ENCODE peak calls at places on chromosomes 1 and 21, in four cellular contexts. R is mesenchymal stem cell, D is left ventricle myocardium inferior, C is GM23338. F is an unnamed sample.

GRCh38 chr1:85132078-85132715 is 68.6 kb downstream of the SYDE2 start:
- DNase-seq in R (peak), C (no peak), D (no peak), F (no peak)

GRCh38 chr1:66282343-66282852 is 251.6 kb upstream of the SGIP1 start:
- DNase-seq in D (no peak), R (peak), C (no peak), F (no peak)

GRCh38 chr21:38289697-38290096 is 32.9 kb downstream of the KCNJ15 start:
- DNase-seq in R (peak), D (no peak), C (no peak), F (peak)

GRCh38 chr1:91556556-91556955 is 55.9 kb downstream of the CDC7 start:
- DNase-seq in R (no peak), C (no peak), D (no peak), F (no peak)

GRCh38 chr1:7422966-7423365 is 348.1 kb upstream of the VAMP3 start:
- DNase-seq in R (no peak), D (no peak), C (no peak), F (peak)

GRCh38 chr21:40278345-40278744 is 411.1 kb downstream of the PCP4 start:
- DNase-seq in R (no peak), C (no peak), D (no peak), F (no peak)

GRCh38 chr1:118116909-118117308 is 68.1 kb downstream of the SPAG17 start:
- DNase-seq in C (no peak), D (no peak), R (no peak), F (no peak)

GRCh38 chr1:167345386-167345733 is 124.7 kb downstream of the POU2F1 start:
- DNase-seq in D (no peak), R (peak), C (no peak), F (no peak)

GRCh38 chr21:32312321-32312720 is 13.7 kb downstream of the MRAP start:
- DNase-seq in R (no peak), C (no peak), D (peak), F (no peak)

GRCh38 chr1:215226755-215227154 is 144.2 kb downstream of the KCNK2 start:
- DNase-seq in D (no peak), R (no peak), C (no peak), F (no peak)

GRCh38 chr1:226510453-226510852 is 38.1 kb upstream of the STUM start:
- DNase-seq in C (no peak), R (no peak), D (no peak), F (no peak)

GRCh38 chr21:42734323-42734971 is 81.0 kb downstream of the PDE9A start:
- DNase-seq in D (no peak), C (no peak), R (no peak), F (no peak)

GRCh38 chr1:227920426-227920825 is 27.3 kb downstream of the WNT9A start:
- DNase-seq in R (no peak), D (no peak), C (no peak), F (no peak)

GRCh38 chr1:226733876-226734414 is 5.1 kb downstream of the ITPKB start:
- DNase-seq in C (no peak), D (no peak), R (no peak), F (peak)

GRCh38 chr1:20534659-20535417 is 17.5 kb upstream of the FAM43B start:
- DNase-seq in R (no peak), D (no peak), C (no peak), F (no peak)

GRCh38 chr1:6145351-6145750 is 34.8 kb downstream of the CHD5 start:
- DNase-seq in R (no peak), D (no peak), C (no peak), F (no peak)

GRCh38 chr1:115320368-115320767 is 17.7 kb downstream of the NGF start:
- DNase-seq in R (no peak), D (no peak), C (no peak), F (no peak)
- H3K4me3 ChIP-seq in R (no peak), D (no peak), C (no peak), F (no peak)

DNA sequence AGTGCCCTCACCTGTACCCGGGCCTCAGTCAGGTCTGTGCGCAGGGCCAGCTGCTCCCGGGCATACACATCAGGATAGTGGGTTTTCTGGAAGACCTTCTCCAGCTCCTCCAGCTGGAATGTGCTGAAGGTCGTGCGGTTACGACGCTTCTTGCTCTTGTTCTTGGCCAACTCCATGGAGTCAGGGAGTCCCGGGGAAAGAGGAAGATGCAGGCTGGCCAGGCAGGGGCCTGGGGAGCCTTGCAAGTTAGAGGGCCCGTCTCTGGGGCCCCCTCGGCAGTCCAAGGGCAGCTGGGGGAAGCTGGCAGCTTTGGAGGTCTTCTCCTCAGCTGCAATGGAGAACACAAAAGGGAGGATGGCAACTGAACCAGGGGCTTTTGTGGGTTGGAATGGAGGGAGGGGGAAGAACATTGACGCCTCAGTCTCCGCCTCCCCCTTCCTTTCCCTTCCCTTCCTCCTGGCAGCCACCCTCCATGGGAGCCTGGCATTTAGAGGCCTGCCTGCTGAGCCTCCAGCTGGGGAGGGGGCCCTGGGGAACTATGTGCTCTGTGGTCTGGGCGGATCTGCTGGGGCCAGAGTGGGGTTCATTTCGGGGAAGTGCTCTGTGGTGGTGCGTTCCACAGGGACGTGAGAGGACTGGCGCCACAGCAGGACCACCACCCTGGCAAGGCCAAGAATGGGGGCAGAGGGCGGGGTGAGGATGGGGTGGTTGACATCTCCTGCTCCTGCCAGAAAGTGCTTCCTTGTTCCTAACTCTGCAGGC is 5.7 kb downstream of the ALX3 start:
- DNase-seq in D (no peak), C (no peak), R (no peak), F (no peak)
- H3K27ac ChIP-seq in D (no peak), C (no peak), R (no peak), F (no peak)

GRCh38 chr1:170668301-170668789 is 4.4 kb downstream of the PRRX1 start:
- DNase-seq in D (no peak), R (no peak), C (peak), F (no peak)
- H3K4me3 ChIP-seq in D (peak), R (peak), C (peak), F (no peak)

GRCh38 chr1:109650609-109651008 is 5.3 kb upstream of the GSTM4 start:
- DNase-seq in D (no peak), C (no peak), R (no peak), F (no peak)

GRCh38 chr1:109653286-109653685 is 2.6 kb upstream of the GSTM4 start:
- DNase-seq in D (no peak), R (no peak), C (no peak), F (no peak)

GRCh38 chr1:109652446-109652845 is 3.5 kb upstream of the GSTM4 start:
- DNase-seq in D (no peak), R (no peak), C (no peak), F (no peak)

GRCh38 chr1:109644670-109645069 is 11.2 kb upstream of the GSTM4 start:
- DNase-seq in D (no peak), R (peak), C (no peak), F (no peak)

GRCh38 chr1:109649380-109649987 is 6.4 kb upstream of the GSTM4 start:
- DNase-seq in C (no peak), R (peak), D (no peak), F (no peak)
- H3K27ac ChIP-seq in C (no peak), R (no peak), D (no peak), F (no peak)

GRCh38 chr1:89022167-89022959 is at the start of gene GBP3:
- DNase-seq in R (peak), C (no peak), D (no peak), F (no peak)

GRCh38 chr1:89025928-89026327 is 3.3 kb upstream of the GBP3 start:
- DNase-seq in R (no peak), C (no peak), D (no peak), F (no peak)

DNA sequence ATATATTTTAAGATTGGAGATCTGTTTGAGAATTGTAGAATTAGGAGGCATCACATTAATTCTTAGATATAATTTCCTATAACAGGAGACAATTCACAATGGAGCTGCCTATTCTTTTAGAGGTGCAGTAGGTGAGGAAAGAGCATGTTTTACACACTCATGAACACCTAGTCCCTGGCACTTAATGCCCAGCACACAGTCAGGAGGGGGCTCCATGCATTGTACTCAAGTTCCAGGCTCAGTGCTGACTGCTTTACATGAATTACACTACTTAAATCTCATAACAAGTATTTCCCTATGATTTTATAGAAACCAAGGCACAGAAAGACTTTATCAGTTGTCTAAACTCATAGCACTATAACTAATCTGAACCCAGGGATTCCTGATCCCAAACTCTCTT is 360 bp upstream of the GBP3 start:
- DNase-seq in R (no peak), D (no peak), C (no peak), F (no peak)
- H3K4me3 ChIP-seq in R (peak), D (peak), C (no peak), F (peak)

GRCh38 chr21:14358775-14359174 is 24.2 kb downstream of the HSPA13 start:
- DNase-seq in C (no peak), D (no peak), R (no peak), F (no peak)

GRCh38 chr21:14356771-14357170 is 26.2 kb downstream of the HSPA13 start:
- DNase-seq in R (no peak), C (no peak), D (no peak), F (no peak)

GRCh38 chr21:14366998-14367397 is 15.9 kb downstream of the HSPA13 start:
- DNase-seq in C (no peak), D (no peak), R (no peak), F (no peak)

GRCh38 chr21:14361958-14362357 is 21.0 kb downstream of the HSPA13 start:
- DNase-seq in R (no peak), C (no peak), D (no peak), F (no peak)
- H3K27ac ChIP-seq in R (no peak), C (no peak), D (no peak), F (no peak)

GRCh38 chr1:3911521-3911845 is 11.4 kb upstream of the C1orf174 start:
- DNase-seq in D (no peak), C (no peak), R (no peak), F (no peak)

GRCh38 chr1:3909615-3910014 is 9.5 kb upstream of the C1orf174 start:
- DNase-seq in D (no peak), R (no peak), C (no peak), F (no peak)

GRCh38 chr1:3911981-3912808 is 12.1 kb upstream of the C1orf174 start:
- DNase-seq in C (no peak), R (no peak), D (no peak), F (no peak)

GRCh38 chr1:3910049-3910731 is 10.1 kb upstream of the C1orf174 start:
- DNase-seq in D (no peak), C (no peak), R (no peak), F (no peak)

DNA sequence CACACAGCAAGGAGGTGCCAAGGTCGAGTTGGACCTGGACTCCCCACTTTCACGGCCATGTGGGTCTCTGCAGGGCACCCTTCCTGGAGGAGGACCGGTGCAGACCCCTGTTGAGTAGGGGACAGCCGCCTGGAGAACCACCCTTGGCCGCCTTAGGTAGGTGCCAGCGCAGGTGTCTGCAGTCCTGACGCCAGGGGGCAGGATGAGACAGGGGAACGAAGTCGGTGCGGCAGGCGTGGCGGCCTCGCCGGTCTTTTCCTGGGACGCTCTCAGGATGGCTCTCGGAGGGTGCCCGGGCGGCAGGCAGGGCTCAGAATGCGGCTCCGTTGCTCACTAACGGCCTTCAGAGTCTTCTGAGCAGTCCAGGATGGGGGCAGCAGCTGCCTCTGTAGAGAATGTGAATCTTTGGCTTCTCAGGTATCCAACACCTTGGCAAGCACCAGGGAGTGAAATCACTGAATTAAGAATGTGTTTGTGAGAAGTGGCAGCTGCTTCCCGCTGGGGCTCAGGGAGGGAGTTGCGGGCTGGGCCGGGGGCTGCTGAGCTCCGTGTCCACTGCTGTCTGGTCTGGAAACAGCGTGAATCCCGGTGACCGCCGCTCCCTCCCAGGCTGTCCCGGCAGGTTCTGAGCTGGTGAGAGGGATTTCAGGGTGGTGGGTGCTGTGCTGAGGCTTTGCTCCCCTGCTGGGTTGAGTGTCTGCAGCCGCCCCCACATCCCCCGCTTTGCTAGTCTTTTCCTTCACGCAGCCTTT is 10.9 kb upstream of the C1orf174 start:
- DNase-seq in R (peak), C (peak), D (peak), F (peak)
- H3K4me3 ChIP-seq in R (no peak), C (no peak), D (no peak), F (no peak)

GRCh38 chr1:147095691-147096090 is 76.6 kb downstream of the PRKAB2 start:
- DNase-seq in D (no peak), C (no peak), R (no peak), F (no peak)
- H3K27ac ChIP-seq in D (no peak), C (no peak), R (no peak), F (no peak)

DNA sequence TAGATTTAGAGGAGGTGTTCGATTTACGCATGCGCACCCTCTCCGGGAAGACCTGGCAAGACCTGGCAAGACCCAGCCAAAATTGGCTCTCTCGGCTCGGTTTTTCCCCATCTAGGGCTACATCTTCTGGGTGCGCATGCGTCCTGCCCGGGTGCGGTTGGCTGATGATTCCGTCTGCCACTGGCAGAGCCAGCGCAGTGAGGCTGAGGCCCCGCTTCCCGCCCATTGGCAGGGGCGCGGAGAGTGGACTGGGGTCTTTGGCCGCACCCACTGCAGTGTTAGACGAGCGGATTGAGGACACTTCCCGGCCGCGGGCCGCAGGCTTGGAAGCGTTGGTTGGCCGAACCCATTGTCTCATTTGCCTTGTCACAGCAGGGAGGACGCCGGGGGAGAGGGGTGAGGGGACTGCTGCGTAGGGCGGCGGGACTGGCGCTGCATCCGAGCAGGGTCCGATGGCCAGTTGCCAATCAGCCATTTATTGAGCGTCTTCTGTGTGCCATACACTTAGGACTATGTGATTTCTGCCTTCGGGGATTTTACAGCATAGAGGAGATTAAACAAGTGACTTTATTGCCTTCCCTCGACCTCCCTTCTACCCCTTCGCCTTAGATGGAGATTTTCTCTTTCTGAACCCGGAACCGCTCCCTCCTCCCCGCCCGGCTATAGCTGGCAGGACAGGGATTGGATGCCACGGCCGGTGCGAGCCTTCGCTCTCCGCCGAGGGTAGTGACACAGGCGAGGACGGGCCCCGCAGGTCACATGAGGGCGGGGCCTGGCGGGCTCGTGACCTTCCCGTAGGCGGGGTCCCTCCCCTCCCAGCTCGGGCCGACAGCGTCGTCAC is 43.7 kb downstream of the MEF2D start:
- DNase-seq in D (peak), R (peak), C (peak), F (peak)
- H3K4me3 ChIP-seq in D (peak), R (peak), C (peak), F (peak)

GRCh38 chr1:21899267-21899810 is 37.8 kb downstream of the HSPG2 start:
- DNase-seq in R (no peak), D (no peak), C (no peak), F (no peak)

GRCh38 chr1:21896652-21897532 is 40.2 kb downstream of the HSPG2 start:
- DNase-seq in R (no peak), C (peak), D (peak), F (no peak)

GRCh38 chr1:21899972-21900371 is 37.1 kb downstream of the HSPG2 start:
- DNase-seq in R (peak), C (no peak), D (peak), F (no peak)

GRCh38 chr1:21897844-21898243 is 39.3 kb downstream of the HSPG2 start:
- DNase-seq in D (no peak), C (no peak), R (no peak), F (no peak)

GRCh38 chr1:21898326-21899155 is 38.6 kb downstream of the HSPG2 start:
- DNase-seq in R (peak), D (peak), C (no peak), F (no peak)
- H3K27ac ChIP-seq in R (no peak), D (peak), C (no peak), F (no peak)

F was measured in left lung.